ENCODE peak calls at places on chromosome 12, in six cellular contexts. One of them, this sample, is unnamed.

GRCh38 chr12:95547522-95548055 is 3.7 kb downstream of the USP44 start:
- ATAC-seq in Panc1: no peak
- ATAC-seq in sciatic nerve: peak; percentile 85
- ATAC-seq in RWPE2: peak; percentile 14
- ATAC-seq in body of pancreas: peak; percentile 41
- ATAC-seq in central memory CD8-positive, alpha-beta T cell: no peak
- ATAC-seq in this sample: no peak

GRCh38 chr12:42556917-42557316 is 32.6 kb downstream of the PRICKLE1 start:
- ATAC-seq in Panc1: no peak
- ATAC-seq in sciatic nerve: no peak
- ATAC-seq in RWPE2: no peak
- ATAC-seq in body of pancreas: no peak
- ATAC-seq in central memory CD8-positive, alpha-beta T cell: no peak
- ATAC-seq in this sample: no peak

GRCh38 chr12:76303989-76304460 is 44.2 kb downstream of the BBS10 start:
- ATAC-seq in Panc1: no peak
- ATAC-seq in sciatic nerve: no peak
- ATAC-seq in RWPE2: no peak
- ATAC-seq in body of pancreas: no peak
- ATAC-seq in central memory CD8-positive, alpha-beta T cell: no peak
- ATAC-seq in this sample: no peak

GRCh38 chr12:3311027-3311402 is 180.0 kb upstream of the PRMT8 start:
- ATAC-seq in Panc1: no peak
- ATAC-seq in sciatic nerve: no peak
- ATAC-seq in RWPE2: peak; percentile 84
- ATAC-seq in body of pancreas: peak; percentile 93
- ATAC-seq in central memory CD8-positive, alpha-beta T cell: no peak
- ATAC-seq in this sample: peak; percentile 88

GRCh38 chr12:24854017-24854416 is 94.9 kb downstream of the BCAT1 start:
- ATAC-seq in Panc1: no peak
- ATAC-seq in sciatic nerve: no peak
- ATAC-seq in RWPE2: no peak
- ATAC-seq in body of pancreas: no peak
- ATAC-seq in central memory CD8-positive, alpha-beta T cell: no peak
- ATAC-seq in this sample: no peak

GRCh38 chr12:108597559-108598471 is at the start of gene TMEM119:
- ATAC-seq in Panc1: no peak
- ATAC-seq in sciatic nerve: peak; percentile 83
- ATAC-seq in RWPE2: peak; percentile 20
- ATAC-seq in body of pancreas: peak; percentile 22
- ATAC-seq in central memory CD8-positive, alpha-beta T cell: no peak
- ATAC-seq in this sample: peak; percentile 18

GRCh38 chr12:49766115-49766455 is 24.7 kb downstream of the TMBIM6 start:
- ATAC-seq in Panc1: no peak
- ATAC-seq in sciatic nerve: no peak
- ATAC-seq in RWPE2: no peak
- ATAC-seq in body of pancreas: no peak
- ATAC-seq in central memory CD8-positive, alpha-beta T cell: no peak
- ATAC-seq in this sample: no peak

GRCh38 chr12:8831116-8831515 is 8.7 kb downstream of the A2ML1 start:
- ATAC-seq in Panc1: no peak
- ATAC-seq in sciatic nerve: no peak
- ATAC-seq in RWPE2: no peak
- ATAC-seq in body of pancreas: no peak
- ATAC-seq in central memory CD8-positive, alpha-beta T cell: no peak
- ATAC-seq in this sample: no peak

GRCh38 chr12:6033546-6033945 is 88.5 kb upstream of the ANO2 start:
- ATAC-seq in Panc1: no peak
- ATAC-seq in sciatic nerve: no peak
- ATAC-seq in RWPE2: no peak
- ATAC-seq in body of pancreas: no peak
- ATAC-seq in central memory CD8-positive, alpha-beta T cell: no peak
- ATAC-seq in this sample: no peak

This sample was measured in esophagus mucosa.